ENCODE peak calls at places on chromosomes 7 and 10, in six cellular contexts. D is A549, T is suprapubic skin, X is breast epithelium, K is stomach, J is tibial nerve. W is an unnamed sample.

GRCh38 chr7:135152447-135152846 is 4.6 kb downstream of the TMEM140 start:
- DNase-seq in T (no peak), D (no peak), X (no peak), K (no peak), J (no peak), W (no peak)

GRCh38 chr10:34626158-34626557 is 188.9 kb downstream of the PARD3 start:
- DNase-seq in K (no peak), X (no peak), T (no peak), D (no peak), J (no peak), W (no peak)

GRCh38 chr10:21452203-21452602 is 73.3 kb downstream of the SKIDA1 start:
- DNase-seq in J (no peak), X (no peak), T (no peak), K (no peak), D (no peak), W (no peak)

GRCh38 chr7:16524332-16524731 is 2.3 kb upstream of the LRRC72 start:
- DNase-seq in J (no peak), D (no peak), T (no peak), X (no peak), K (no peak), W (no peak)

GRCh38 chr10:75126277-75126676 is 14.8 kb downstream of the SAMD8 start:
- DNase-seq in T (no peak), K (no peak), D (no peak), J (no peak), X (no peak), W (no peak)

GRCh38 chr10:61896854-61897661 is 4.4 kb upstream of the ARID5B start:
- DNase-seq in T (no peak), J (peak; percentile 65), X (peak; percentile 57), D (peak; percentile 80), K (peak; percentile 49), W (no peak)

GRCh38 chr7:151081170-151082101 is 827 bp upstream of the FASTK start:
- DNase-seq in J (no peak), K (peak; percentile 48), T (no peak), X (no peak), D (peak; percentile 46), W (no peak)

GRCh38 chr7:82816272-82816671 is 346.4 kb downstream of the PCLO start:
- DNase-seq in X (no peak), K (no peak), D (no peak), T (no peak), J (no peak), W (no peak)

GRCh38 chr7:28891192-28891872 is 66.8 kb downstream of the TRIL start:
- DNase-seq in X (no peak), T (no peak), D (no peak), K (no peak), J (no peak), W (no peak)

GRCh38 chr7:154997840-154998370 is 5.0 kb downstream of the PAXIP1 start:
- DNase-seq in X (no peak), T (no peak), K (no peak), J (no peak), D (no peak), W (no peak)

GRCh38 chr10:102802920-102803534 is 34.2 kb downstream of the CYP17A1 start:
- DNase-seq in K (no peak), T (no peak), J (no peak), D (no peak), X (no peak), W (no peak)

GRCh38 chr10:50809596-50809995 is 69.9 kb downstream of the ASAH2B start:
- DNase-seq in K (no peak), J (no peak), T (no peak), X (no peak), D (no peak), W (no peak)

GRCh38 chr7:19725770-19726169 is 16.9 kb upstream of the POLR1F start:
- DNase-seq in D (no peak), T (no peak), J (no peak), X (no peak), K (no peak), W (no peak)

GRCh38 chr7:47709051-47709450 is 127.1 kb upstream of the TNS3 start:
- DNase-seq in D (no peak), T (no peak), X (no peak), J (no peak), K (no peak), W (no peak)

GRCh38 chr10:118838364-118838763 is 83.6 kb upstream of the CACUL1 start:
- DNase-seq in T (no peak), J (no peak), K (no peak), X (no peak), D (no peak), W (no peak)

GRCh38 chr10:14153570-14154055 is 177.1 kb downstream of the FRMD4A start:
- DNase-seq in T (no peak), X (no peak), K (no peak), J (no peak), D (peak; percentile 19), W (no peak)

GRCh38 chr7:151076863-151077704 is 3.5 kb downstream of the FASTK start:
- DNase-seq in D (peak; percentile 69), T (no peak), K (peak; percentile 47), X (no peak), J (no peak), W (no peak)

GRCh38 chr7:98784216-98784785 is 85.5 kb downstream of the TMEM130 start:
- DNase-seq in D (no peak), J (no peak), X (no peak), T (no peak), K (no peak), W (no peak)

GRCh38 chr10:4733843-4734224 is 92.2 kb upstream of the AKR1E2 start:
- DNase-seq in T (no peak), J (no peak), K (no peak), D (no peak), X (no peak), W (no peak)

GRCh38 chr7:12458520-12459131 is 55.0 kb upstream of the VWDE start:
- DNase-seq in K (no peak), T (no peak), J (no peak), D (peak; percentile 41), X (no peak), W (no peak)

GRCh38 chr7:80764132-80764531 is 125.7 kb downstream of the CD36 start:
- DNase-seq in X (no peak), D (no peak), K (no peak), J (no peak), T (no peak), W (no peak)

GRCh38 chr10:18260308-18260971 is 120.2 kb downstream of the CACNB2 start:
- DNase-seq in X (no peak), J (no peak), T (no peak), D (no peak), K (no peak), W (no peak)

GRCh38 chr10:105068497-105068896 is 427.4 kb downstream of the SORCS3 start:
- DNase-seq in K (no peak), J (no peak), T (no peak), D (no peak), X (no peak), W (no peak)

GRCh38 chr10:11164806-11165590 is 147.3 kb downstream of the CELF2 start:
- DNase-seq in D (no peak), J (peak; percentile 91), K (peak; percentile 52), X (no peak), T (peak; percentile 87), W (no peak)
- TF ChIP-seq POLR2A in D (no peak), J (peak; percentile 55), K (no peak), X (no peak), T (peak; percentile 36), W (peak; percentile 61)

GRCh38 chr7:26485421-26486019 is 193.9 kb downstream of the SNX10 start:
- DNase-seq in D (no peak), T (no peak), J (no peak), X (no peak), K (no peak), W (no peak)
- H3K27ac ChIP-seq in D (no peak overlapping the region), T (no peak overlapping the region), J (no peak overlapping the region), X (no peak overlapping the region), K (no peak overlapping the region), W (no peak overlapping the region)

GRCh38 chr10:69862882-69863530 is 61.3 kb downstream of the COL13A1 start:
- DNase-seq in X (no peak), T (no peak), J (no peak), K (no peak), D (no peak), W (no peak)

GRCh38 chr10:69866246-69866687 is 64.6 kb downstream of the COL13A1 start:
- DNase-seq in K (no peak), T (no peak), X (no peak), J (no peak), D (no peak), W (no peak)

GRCh38 chr10:69865450-69865849 is 63.7 kb downstream of the COL13A1 start:
- DNase-seq in X (no peak), J (no peak), D (no peak), K (no peak), T (no peak), W (no peak)

GRCh38 chr10:69863580-69863979 is 61.9 kb downstream of the COL13A1 start:
- DNase-seq in X (no peak), D (no peak), T (no peak), K (no peak), J (no peak), W (no peak)

DNA sequence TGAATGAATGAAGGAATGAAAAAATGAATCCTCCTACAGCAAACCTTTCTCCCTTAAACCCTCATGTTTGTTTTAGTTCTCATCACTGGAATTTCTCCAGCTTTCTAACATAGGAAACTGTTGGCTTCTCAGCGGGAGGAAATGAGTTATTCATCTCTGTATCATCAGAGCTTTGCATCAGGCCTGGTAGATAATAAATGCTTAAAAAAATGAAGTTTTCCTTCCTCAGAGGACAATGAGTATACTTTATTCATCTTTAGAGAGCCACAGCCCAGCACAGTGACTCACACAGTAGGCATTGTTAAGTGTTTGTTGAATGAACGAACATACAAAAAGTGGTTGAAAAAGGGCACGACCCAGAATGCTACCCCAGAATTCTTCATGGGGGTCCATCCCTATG is 62.6 kb downstream of the COL13A1 start:
- DNase-seq in K (no peak), D (peak; percentile 62), J (no peak), T (no peak), X (no peak), W (no peak)
- H3K4me1 ChIP-seq in K (peaks cover 39% of the 10 kb centered on the region), D (peaks cover 46% of the 10 kb centered on the region), J (no peaks in the 10 kb centered on the region), T (peaks cover 76% of the 10 kb centered on the region), X (peaks cover 7% of the 10 kb centered on the region), W (peaks cover 45% of the 10 kb centered on the region)

DNA sequence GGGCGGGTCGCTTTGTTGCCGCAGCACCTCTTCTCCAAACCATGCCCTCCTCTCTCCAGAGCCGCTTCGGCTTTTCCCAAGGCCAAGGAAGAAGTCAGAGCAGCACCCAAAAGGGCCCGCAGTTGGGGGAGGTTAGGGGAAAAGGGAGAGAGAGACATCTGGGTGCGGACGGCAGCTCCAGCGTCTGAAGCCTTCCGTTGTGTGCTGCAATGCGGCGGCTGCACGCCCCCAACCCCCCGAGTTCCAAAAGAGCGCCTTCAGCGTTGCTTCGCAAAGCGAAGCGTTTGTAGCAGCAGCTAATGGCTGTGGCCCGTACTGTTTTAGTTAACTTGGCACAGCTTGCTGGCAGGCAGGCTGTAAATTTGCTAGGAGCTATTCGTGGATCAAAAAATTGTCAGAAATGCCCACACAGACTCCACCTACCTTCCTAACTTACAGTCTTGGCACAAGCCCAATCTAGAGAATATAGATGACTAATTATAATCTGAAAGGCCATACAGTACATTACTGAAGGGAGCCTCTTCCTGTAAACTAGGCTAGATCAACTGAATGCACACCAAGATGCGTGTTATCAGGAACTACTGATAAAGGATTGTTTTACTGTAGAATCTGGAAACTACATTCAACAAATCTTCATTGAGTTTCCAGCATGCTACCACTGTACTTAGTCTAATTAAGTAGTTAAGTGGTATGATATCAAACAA is 1.1 kb upstream of the KBTBD2 start:
- DNase-seq in K (peak; percentile 36), D (peak; percentile 41), J (peak; percentile 25), X (peak; percentile 58), T (no peak), W (no peak)
- TF ChIP-seq POLR2A in K (no peak), D (no peak), J (no peak), X (no peak), T (no peak), W (no peak)

W was measured in esophagus squamous epithelium.